ENCODE peak calls at places on chromosome 22, in eight cellular contexts. M is colonic mucosa; O is hippocampal formation; W is kidney epithelial cell; S is astrocyte of the hippocampus; N is stimulated activated CD4-positive, alpha-beta T cell treated with anti-CD3 and anti-CD28 coated beads, Interleukin-4, amount 100 ng/mL, for 24 hours; T is HEK293T; G is ovary. Q is an unnamed sample.

GRCh38 chr22:46056169-46057041 is 79.4 kb upstream of the WNT7B start:
- DNase-seq in M (no peak), O (peak), W (no peak), S (peak), N (no peak), T (no peak), G (peak), Q (peak)

GRCh38 chr22:18955696-18956095 is 19.6 kb upstream of the PRODH start:
- DNase-seq in M (no peak), O (no peak), W (no peak), S (no peak), N (no peak), T (no peak), G (no peak), Q (peak)

GRCh38 chr22:39123811-39124668 is 27.0 kb downstream of the APOBEC3H start:
- DNase-seq in M (no peak), O (no peak), W (no peak), S (no peak), N (no peak), T (no peak), G (no peak), Q (no peak)

GRCh38 chr22:32199341-32199740 is 5.5 kb downstream of the RFPL2 start:
- DNase-seq in M (no peak), O (no peak), W (no peak), S (no peak), N (no peak), T (no peak), G (no peak), Q (no peak)

GRCh38 chr22:20550851-20551744 is 43.7 kb downstream of the MED15 start:
- DNase-seq in M (no peak), O (peak), W (no peak), S (peak), N (peak), T (no peak), G (peak), Q (peak)

GRCh38 chr22:39954584-39955055 is 5.6 kb upstream of the TMA7B start:
- DNase-seq in M (no peak), O (no peak), W (peak), S (peak), N (no peak), T (no peak), G (no peak), Q (no peak)

GRCh38 chr22:17117890-17118289 is 3.3 kb downstream of the TMEM121B start:
- DNase-seq in M (no peak), O (no peak), W (no peak), S (no peak), N (no peak), T (no peak), G (no peak), Q (no peak)

GRCh38 chr22:39474351-39474991 is 17.7 kb downstream of the MGAT3 start:
- DNase-seq in M (peak), O (no peak), W (no peak), S (peak), N (no peak), T (no peak), G (no peak), Q (no peak)

GRCh38 chr22:24553597-24554315 is 1.2 kb downstream of the GUCD1 start:
- DNase-seq in M (peak), O (no peak), W (no peak), S (no peak), N (no peak), T (no peak), G (peak), Q (no peak)

GRCh38 chr22:25992331-25992730 is 176.9 kb upstream of the SEZ6L start:
- DNase-seq in M (no peak), O (no peak), W (no peak), S (no peak), N (no peak), T (no peak), G (no peak), Q (no peak)

GRCh38 chr22:30422481-30423295 is 2.9 kb upstream of the MTFP1 start:
- DNase-seq in M (peak), O (no peak), W (peak), S (peak), N (peak), T (no peak), G (peak), Q (peak)

GRCh38 chr22:47373648-47374272 is 611.3 kb downstream of the TBC1D22A start:
- DNase-seq in M (no peak), O (no peak), W (no peak), S (no peak), N (no peak), T (no peak), G (peak), Q (no peak)

GRCh38 chr22:40463017-40463631 is 92.7 kb downstream of the SGSM3 start:
- DNase-seq in M (peak), O (no peak), W (no peak), S (no peak), N (peak), T (no peak), G (no peak), Q (no peak)

GRCh38 chr22:26406118-26406517 is 22.9 kb upstream of the ASPHD2 start:
- DNase-seq in M (no peak), O (no peak), W (no peak), S (no peak), N (no peak), T (no peak), G (no peak), Q (no peak)

GRCh38 chr22:46087816-46088277 is 62.5 kb upstream of the PPARA start:
- DNase-seq in M (peak), O (peak), W (no peak), S (peak), N (no peak), T (no peak), G (peak), Q (peak)

GRCh38 chr22:27790396-27791216 is 10.9 kb downstream of the MN1 start:
- DNase-seq in M (no peak), O (no peak), W (no peak), S (peak), N (no peak), T (no peak), G (peak), Q (no peak)

GRCh38 chr22:47213571-47214230 is 451.3 kb downstream of the TBC1D22A start:
- DNase-seq in M (peak), O (no peak), W (no peak), S (peak), N (peak), T (peak), G (no peak), Q (no peak)

GRCh38 chr22:42780070-42780540 is 59.4 kb upstream of the A4GALT start:
- DNase-seq in M (peak), O (peak), W (peak), S (peak), N (peak), T (peak), G (peak), Q (no peak)

GRCh38 chr22:36439481-36440271 is 41.8 kb downstream of the TXN2 start:
- DNase-seq in M (peak), O (no peak), W (peak), S (peak), N (peak), T (peak), G (peak), Q (no peak)

GRCh38 chr22:31048570-31048969 is 32.5 kb upstream of the SMTN start:
- DNase-seq in M (no peak), O (no peak), W (no peak), S (no peak), N (no peak), T (no peak), G (no peak), Q (no peak)

GRCh38 chr22:21866821-21867527 is 471 bp downstream of the MAPK1 start:
- DNase-seq in M (peak), O (no peak), W (no peak), S (peak), N (peak), T (no peak), G (peak), Q (peak)

GRCh38 chr22:37906364-37907008 is 389 bp downstream of the MICALL1 start:
- DNase-seq in M (peak), O (no peak), W (no peak), S (no peak), N (peak), T (peak), G (no peak), Q (no peak)

GRCh38 chr22:38016182-38017078 is 32.1 kb upstream of the SOX10 start:
- DNase-seq in M (peak), O (peak), W (no peak), S (peak), N (no peak), T (no peak), G (peak), Q (no peak)

GRCh38 chr22:40594924-40595323 is 41.6 kb downstream of the MRTFA start:
- DNase-seq in M (no peak), O (no peak), W (peak), S (no peak), N (no peak), T (no peak), G (no peak), Q (no peak)

GRCh38 chr22:35425971-35426800 is 26.2 kb downstream of the MCM5 start:
- DNase-seq in M (no peak), O (no peak), W (no peak), S (peak), N (no peak), T (no peak), G (no peak), Q (no peak)

GRCh38 chr22:38314140-38314991 is 2.9 kb downstream of the CSNK1E start:
- DNase-seq in M (no peak), O (no peak), W (no peak), S (peak), N (no peak), T (no peak), G (no peak), Q (peak)

GRCh38 chr22:17536269-17536668 is 27.0 kb upstream of the SLC25A18 start:
- DNase-seq in M (no peak), O (peak), W (no peak), S (peak), N (no peak), T (no peak), G (no peak), Q (no peak)

GRCh38 chr22:37880668-37881440 is 25.2 kb upstream of the MICALL1 start:
- DNase-seq in M (no peak), O (peak), W (no peak), S (peak), N (no peak), T (no peak), G (no peak), Q (no peak)

GRCh38 chr22:32564170-32565001 is 89.8 kb downstream of the FBXO7 start:
- DNase-seq in M (no peak), O (no peak), W (no peak), S (peak), N (no peak), T (no peak), G (peak), Q (peak)

GRCh38 chr22:39300198-39300830 is 19.1 kb downstream of the RPL3 start:
- DNase-seq in M (no peak), O (peak), W (no peak), S (peak), N (no peak), T (no peak), G (no peak), Q (peak)

GRCh38 chr22:45207981-45208664 is 32.6 kb downstream of the KIAA0930 start:
- DNase-seq in M (no peak), O (no peak), W (no peak), S (peak), N (no peak), T (no peak), G (no peak), Q (no peak)

GRCh38 chr22:45212992-45213751 is 27.5 kb downstream of the KIAA0930 start:
- DNase-seq in M (no peak), O (peak), W (no peak), S (peak), N (no peak), T (no peak), G (peak), Q (peak)

GRCh38 chr22:46775364-46775758 is 12.9 kb downstream of the TBC1D22A start:
- DNase-seq in M (no peak), O (no peak), W (no peak), S (no peak), N (no peak), T (no peak), G (no peak), Q (no peak)

GRCh38 chr22:39309881-39310714 is 9.3 kb downstream of the RPL3 start:
- DNase-seq in M (no peak), O (no peak), W (no peak), S (peak), N (no peak), T (no peak), G (no peak), Q (no peak)